ENCODE peak calls at places on chromosomes 4 and X, in seven cellular contexts. S, M, Z, F, N, B and A are unnamed samples.

GRCh38 chr4:157587681-157588423 is 367.3 kb downstream of the GRIA2 start:
- DNase-seq in N (no peak), S (no peak), M (no peak), Z (no peak), B (no peak), F (no peak), A (no peak)

GRCh38 chrX:7147431-7147977 is at the start of gene STS:
- DNase-seq in S (peak; percentile 2), F (no peak), B (no peak), M (peak; percentile 5), N (peak; percentile 83), Z (peak; percentile 16), A (peak; percentile 79)

GRCh38 chr4:2263701-2264321 is 1.9 kb upstream of the MXD4 start:
- DNase-seq in B (no peak), N (peak; percentile 78), Z (no peak), F (no peak), M (no peak), S (no peak), A (no peak)

GRCh38 chr4:97867557-97868091 is 275.7 kb downstream of the STPG2 start:
- DNase-seq in F (no peak), S (no peak), B (no peak), N (peak; percentile 13), Z (no peak), M (no peak), A (no peak)

GRCh38 chr4:19883841-19884240 is 367.9 kb upstream of the SLIT2 start:
- DNase-seq in F (peak; percentile 2), B (no peak), S (no peak), Z (no peak), N (no peak), M (no peak), A (no peak)

GRCh38 chr4:100881283-100881682 is 363.5 kb upstream of the EMCN start:
- DNase-seq in Z (no peak), S (no peak), M (no peak), F (no peak), B (no peak), N (no peak), A (no peak)

GRCh38 chr4:143352052-143352451 is 15.4 kb downstream of the GAB1 start:
- DNase-seq in S (peak; percentile 62), N (peak; percentile 94), Z (no peak), B (peak; percentile 21), F (no peak), M (no peak), A (no peak)

GRCh38 chr4:159174645-159175147 is 71.8 kb downstream of the RAPGEF2 start:
- DNase-seq in B (no peak), Z (no peak), S (no peak), M (no peak), N (peak; percentile 41), F (no peak), A (no peak)

GRCh38 chr4:181308476-181309170 is 934.6 kb upstream of the TENM3 start:
- DNase-seq in S (no peak), M (no peak), Z (no peak), N (peak; percentile 91), B (no peak), F (no peak), A (no peak)

GRCh38 chr4:172830295-172830764 is 338.3 kb upstream of the GALNT7 start:
- DNase-seq in M (peak; percentile 17), S (peak; percentile 65), F (no peak), N (peak; percentile 50), Z (no peak), B (no peak), A (no peak)

GRCh38 chr4:67608047-67608446 is 49.5 kb downstream of the STAP1 start:
- DNase-seq in F (peak; percentile 3), Z (no peak), M (no peak), B (no peak), N (no peak), S (no peak), A (no peak)

GRCh38 chrX:130834149-130834548 is 68.9 kb downstream of the ENOX2 start:
- DNase-seq in Z (no peak), F (no peak), N (peak; percentile 54), M (no peak), S (no peak), B (no peak), A (no peak)

GRCh38 chr4:186936496-186937375 is 213.1 kb upstream of the FAT1 start:
- DNase-seq in S (peak; percentile 69), Z (no peak), F (peak; percentile 84), M (no peak), B (no peak), N (no peak), A (no peak)

GRCh38 chrX:68511255-68511654 is 12.4 kb downstream of the YIPF6 start:
- DNase-seq in B (peak; percentile 2), M (peak; percentile 9), S (no peak), F (no peak), Z (no peak), N (peak; percentile 45), A (no peak)

GRCh38 chrX:120297923-120298322 is 13.3 kb downstream of the TMEM255A start:
- DNase-seq in Z (no peak), B (no peak), N (peak; percentile 3), M (no peak), F (no peak), S (no peak), A (no peak)

GRCh38 chr4:7323461-7323871 is 111.3 kb downstream of the PSAPL1 start:
- DNase-seq in M (no peak), F (no peak), S (no peak), B (no peak), N (no peak), Z (no peak), A (peak; percentile 4)

GRCh38 chrX:17860811-17861495 is at the start of gene RAI2:
- DNase-seq in S (no peak), M (no peak), F (no peak), B (no peak), Z (no peak), N (peak; percentile 66), A (peak; percentile 76)

GRCh38 chr4:185426960-185427688 is 1.4 kb upstream of the UFSP2 start:
- DNase-seq in Z (no peak), B (no peak), M (no peak), F (no peak), N (no peak), S (no peak), A (no peak)

GRCh38 chr4:142815834-142816233 is 30.3 kb downstream of the INPP4B start:
- DNase-seq in M (no peak), N (no peak), Z (no peak), F (peak; percentile 70), B (no peak), S (no peak), A (no peak)

GRCh38 chr4:149999485-150000074 is 78.7 kb upstream of the DCLK2 start:
- DNase-seq in N (peak; percentile 78), M (peak; percentile 26), Z (no peak), S (peak; percentile 89), B (peak; percentile 29), F (peak; percentile 58), A (no peak)

GRCh38 chr4:159547645-159548308 is 444.9 kb downstream of the RAPGEF2 start:
- DNase-seq in Z (no peak), B (no peak), N (no peak), S (no peak), F (peak; percentile 27), M (no peak), A (no peak)

GRCh38 chrX:45986971-45987370 is 558.2 kb downstream of the ZNF674 start:
- DNase-seq in N (no peak), S (no peak), F (no peak), Z (no peak), B (no peak), M (no peak), A (no peak)

GRCh38 chr4:41258783-41259182 is 2.1 kb downstream of the UCHL1 start:
- DNase-seq in F (peak; percentile 70), M (peak; percentile 12), B (no peak), Z (no peak), N (peak; percentile 50), S (peak; percentile 38), A (no peak)

GRCh38 chrX:65551086-65551485 is 16.5 kb upstream of the LAS1L start:
- DNase-seq in F (no peak), M (no peak), Z (no peak), S (no peak), B (no peak), N (no peak), A (no peak)

GRCh38 chr4:87196146-87196545 is 24.3 kb downstream of the KLHL8 start:
- DNase-seq in Z (no peak), M (no peak), N (no peak), B (no peak), F (no peak), S (no peak), A (no peak)

GRCh38 chrX:139881572-139881971 is 51.3 kb downstream of the ATP11C start:
- DNase-seq in B (no peak), F (peak; percentile 62), S (no peak), Z (no peak), M (no peak), N (no peak), A (no peak)

GRCh38 chr4:128155231-128155855 is 94.2 kb downstream of the LARP1B start:
- DNase-seq in Z (no peak), B (no peak), N (no peak), M (no peak), S (no peak), F (no peak), A (no peak)

GRCh38 chrX:41090568-41091238 is 5.5 kb downstream of the USP9X start:
- DNase-seq in M (no peak), Z (no peak), N (no peak), F (no peak), S (no peak), B (no peak), A (no peak)

GRCh38 chrX:154459843-154460242 is 1.8 kb downstream of the PLXNA3 start:
- DNase-seq in B (no peak), Z (no peak), F (no peak), S (no peak), M (no peak), N (peak; percentile 22), A (no peak)

GRCh38 chr4:163484906-163485305 is 9.6 kb upstream of the TMA16 start:
- DNase-seq in Z (no peak), S (peak; percentile 56), M (peak; percentile 49), F (peak; percentile 13), N (peak; percentile 55), B (no peak), A (no peak)

GRCh38 chrX:107272431-107272921 is 66.1 kb downstream of the DNAAF6 start:
- DNase-seq in F (no peak), S (no peak), B (no peak), M (no peak), Z (no peak), N (no peak), A (peak; percentile 60)

GRCh38 chr4:159238631-159239030 is 135.8 kb downstream of the RAPGEF2 start:
- DNase-seq in F (no peak), Z (no peak), M (no peak), N (no peak), B (no peak), S (no peak), A (no peak)

GRCh38 chrX:69234624-69235023 is 69.4 kb upstream of the PJA1 start:
- DNase-seq in B (no peak), Z (no peak), F (no peak), S (no peak), M (no peak), N (no peak), A (no peak)

GRCh38 chr4:89158884-89159503 is 47.7 kb downstream of the TIGD2 start:
- DNase-seq in Z (no peak), N (peak; percentile 75), F (peak; percentile 31), M (peak; percentile 61), S (peak; percentile 84), B (no peak), A (no peak)

GRCh38 chr4:8737075-8737474 is 134.6 kb downstream of the HMX1 start:
- DNase-seq in B (no peak), Z (no peak), F (no peak), S (no peak), M (no peak), N (no peak), A (no peak)

GRCh38 chr4:56158483-56158882 is 209.7 kb downstream of the CEP135 start:
- DNase-seq in S (no peak), M (no peak), F (no peak), Z (no peak), N (peak; percentile 93), B (no peak), A (no peak)

GRCh38 chrX:153922932-153923857 is 2.9 kb downstream of the ARHGAP4 start:
- DNase-seq in B (no peak), S (no peak), M (peak; percentile 28), F (no peak), Z (no peak), N (peak; percentile 68), A (peak; percentile 92)

GRCh38 chr4:137531951-137532868 is at the start of gene PCDH18:
- DNase-seq in S (peak; percentile 75), F (peak; percentile 99), N (peak; percentile 93), B (peak; percentile 16), M (no peak), Z (peak; percentile 16), A (peak; percentile 47)